ENCODE peak calls at places on chromosome 9, in nine cellular contexts. N is spleen, B is colonic mucosa, T is adrenal gland, M is hepatocyte, V is aorta, A is neural progenitor cell, J is uterus, L is breast epithelium. I is an unnamed sample. For H3K9me3, the result is how much of the 10 kb centered on the place peaks cover.

GRCh38 chr9:129826759-129827158 is 2.8 kb upstream of the TOR1A start:
- DNase-seq in N (no peak), B (no peak), T (no peak), M (no peak), V (no peak), A (no peak), J (no peak), L (no peak), I (no peak)

GRCh38 chr9:76365028-76365427 is 29.2 kb downstream of the RFK start:
- DNase-seq in N (no peak), B (no peak), T (no peak), M (peak), V (no peak), A (peak), J (no peak), L (no peak), I (peak)

GRCh38 chr9:12640021-12640587 is 53.1 kb upstream of the TYRP1 start:
- DNase-seq in N (no peak), B (no peak), T (no peak), M (peak), V (no peak), A (peak), J (no peak), L (no peak), I (no peak)

GRCh38 chr9:80554856-80555255 is 983.1 kb downstream of the TLE4 start:
- DNase-seq in N (no peak), B (no peak), T (no peak), M (no peak), V (no peak), A (peak), J (no peak), L (no peak), I (no peak)

GRCh38 chr9:69466151-69466550 is 141.1 kb downstream of the ENTREP1 start:
- DNase-seq in N (no peak), B (no peak), T (no peak), M (no peak), V (no peak), A (no peak), J (no peak), L (no peak), I (no peak)

GRCh38 chr9:114947058-114947457 is 16.7 kb upstream of the TNFSF8 start:
- DNase-seq in N (no peak), B (no peak), T (no peak), M (no peak), V (no peak), A (no peak), J (no peak), L (no peak), I (no peak)

GRCh38 chr9:96242829-96243228 is 59.1 kb downstream of the HSD17B3 start:
- DNase-seq in N (no peak), B (no peak), T (no peak), M (no peak), V (no peak), A (no peak), J (no peak), L (no peak), I (no peak)

GRCh38 chr9:98783518-98784226 is 12.7 kb downstream of the ANKS6 start:
- DNase-seq in N (no peak), B (peak), T (no peak), M (no peak), V (no peak), A (no peak), J (no peak), L (no peak), I (no peak)

GRCh38 chr9:4689687-4690104 is 10.3 kb downstream of the CDC37L1 start:
- DNase-seq in N (no peak), B (no peak), T (no peak), M (no peak), V (no peak), A (no peak), J (no peak), L (no peak), I (no peak)

GRCh38 chr9:1400983-1401382 is 350.8 kb downstream of the DMRT2 start:
- DNase-seq in N (no peak), B (no peak), T (no peak), M (no peak), V (no peak), A (no peak), J (no peak), L (no peak), I (no peak)

GRCh38 chr9:98989036-98990000 is 45.6 kb downstream of the COL15A1 start:
- DNase-seq in N (no peak), B (no peak), T (peak), M (peak), V (peak), A (peak), J (peak), L (no peak), I (peak)

GRCh38 chr9:12863624-12864023 is 88.8 kb downstream of the LURAP1L start:
- DNase-seq in N (no peak), B (no peak), T (no peak), M (no peak), V (no peak), A (no peak), J (no peak), L (no peak), I (no peak)

GRCh38 chr9:111866976-111867375 is 29.6 kb upstream of the UGCG start:
- DNase-seq in N (no peak), B (no peak), T (no peak), M (no peak), V (no peak), A (no peak), J (no peak), L (no peak), I (no peak)

GRCh38 chr9:19699757-19700156 is 89.1 kb downstream of the SLC24A2 start:
- DNase-seq in N (no peak), B (no peak), T (no peak), M (no peak), V (no peak), A (no peak), J (no peak), L (no peak), I (no peak)

GRCh38 chr9:135456436-135457104 is 23.0 kb upstream of the PPP1R26 start:
- DNase-seq in N (no peak), B (no peak), T (no peak), M (no peak), V (peak), A (no peak), J (no peak), L (no peak), I (no peak)

GRCh38 chr9:130995399-130995941 is 13.5 kb upstream of the LAMC3 start:
- DNase-seq in N (no peak), B (peak), T (no peak), M (peak), V (no peak), A (peak), J (no peak), L (no peak), I (peak)

GRCh38 chr9:131831380-131832165 is 91.7 kb upstream of the RAPGEF1 start:
- DNase-seq in N (no peak), B (no peak), T (no peak), M (no peak), V (no peak), A (no peak), J (no peak), L (no peak), I (no peak)

GRCh38 chr9:124122813-124123462 is 111.4 kb downstream of the LHX2 start:
- DNase-seq in N (no peak), B (no peak), T (no peak), M (no peak), V (no peak), A (no peak), J (no peak), L (no peak), I (peak)

GRCh38 chr9:96553070-96553469 is 66.6 kb downstream of the CDC14B start:
- DNase-seq in N (no peak), B (no peak), T (no peak), M (peak), V (no peak), A (no peak), J (no peak), L (no peak), I (no peak)

GRCh38 chr9:5688109-5688508 is 59.2 kb downstream of the RIC1 start:
- DNase-seq in N (no peak), B (no peak), T (no peak), M (no peak), V (no peak), A (no peak), J (no peak), L (no peak), I (no peak)

GRCh38 chr9:78365979-78366697 is 69.2 kb downstream of the PSAT1 start:
- DNase-seq in N (no peak), B (no peak), T (no peak), M (peak), V (no peak), A (peak), J (no peak), L (no peak), I (no peak)

GRCh38 chr9:106621299-106621920 is 241.6 kb upstream of the ZNF462 start:
- DNase-seq in N (no peak), B (no peak), T (no peak), M (no peak), V (no peak), A (peak), J (no peak), L (no peak), I (no peak)

GRCh38 chr9:93306081-93306480 is 122.1 kb downstream of the WNK2 start:
- DNase-seq in N (peak), B (no peak), T (peak), M (no peak), V (peak), A (no peak), J (no peak), L (peak), I (no peak)

GRCh38 chr9:98429613-98430012 is 174.2 kb upstream of the TBC1D2 start:
- DNase-seq in N (no peak), B (no peak), T (no peak), M (no peak), V (no peak), A (no peak), J (no peak), L (no peak), I (peak)

GRCh38 chr9:106277931-106278330 is 583.6 kb downstream of the TMEM38B start:
- DNase-seq in N (no peak), B (no peak), T (no peak), M (no peak), V (no peak), A (peak), J (no peak), L (no peak), I (no peak)

GRCh38 chr9:134661791-134662142 is 20.2 kb downstream of the COL5A1 start:
- DNase-seq in N (no peak), B (no peak), T (no peak), M (peak), V (peak), A (no peak), J (peak), L (no peak), I (peak)

GRCh38 chr9:122383992-122384461 is 13.2 kb downstream of the PTGS1 start:
- DNase-seq in N (no peak), B (no peak), T (no peak), M (no peak), V (no peak), A (no peak), J (no peak), L (no peak), I (peak)

GRCh38 chr9:71858102-71858798 is 52.7 kb downstream of the ABHD17B start:
- DNase-seq in N (no peak), B (no peak), T (no peak), M (no peak), V (no peak), A (no peak), J (no peak), L (no peak), I (no peak)

GRCh38 chr9:78982849-78983248 is 588.9 kb upstream of the TLE4 start:
- DNase-seq in N (no peak), B (no peak), T (no peak), M (no peak), V (no peak), A (no peak), J (no peak), L (no peak), I (peak)

GRCh38 chr9:127066775-127067111 is 55.7 kb downstream of the ANGPTL2 start:
- DNase-seq in N (no peak), B (no peak), T (no peak), M (peak), V (no peak), A (no peak), J (no peak), L (no peak), I (no peak)

GRCh38 chr9:120892748-120893584 is 16.0 kb upstream of the PHF19 start:
- DNase-seq in N (no peak), B (no peak), T (no peak), M (no peak), V (no peak), A (no peak), J (no peak), L (no peak), I (peak)

GRCh38 chr9:129968690-129969485 is 74.1 kb downstream of the FNBP1 start:
- DNase-seq in N (no peak), B (no peak), T (no peak), M (peak), V (no peak), A (no peak), J (no peak), L (no peak), I (peak)

GRCh38 chr9:109504689-109505088 is 6.6 kb upstream of the PTPN3 start:
- DNase-seq in N (no peak), B (no peak), T (no peak), M (no peak), V (no peak), A (no peak), J (no peak), L (no peak), I (no peak)

GRCh38 chr9:81191222-81191621 is 498.1 kb downstream of the TLE1 start:
- DNase-seq in N (no peak), B (no peak), T (no peak), M (no peak), V (no peak), A (no peak), J (no peak), L (no peak), I (no peak)

GRCh38 chr9:7901676-7902075 is 102.1 kb upstream of the DMAC1 start:
- DNase-seq in N (no peak), B (no peak), T (no peak), M (peak), V (no peak), A (no peak), J (no peak), L (no peak), I (no peak)

GRCh38 chr9:105238302-105238701 is 6.1 kb upstream of the SLC44A1 start:
- DNase-seq in N (no peak), B (no peak), T (no peak), M (peak), V (no peak), A (no peak), J (no peak), L (no peak), I (no peak)

DNA sequence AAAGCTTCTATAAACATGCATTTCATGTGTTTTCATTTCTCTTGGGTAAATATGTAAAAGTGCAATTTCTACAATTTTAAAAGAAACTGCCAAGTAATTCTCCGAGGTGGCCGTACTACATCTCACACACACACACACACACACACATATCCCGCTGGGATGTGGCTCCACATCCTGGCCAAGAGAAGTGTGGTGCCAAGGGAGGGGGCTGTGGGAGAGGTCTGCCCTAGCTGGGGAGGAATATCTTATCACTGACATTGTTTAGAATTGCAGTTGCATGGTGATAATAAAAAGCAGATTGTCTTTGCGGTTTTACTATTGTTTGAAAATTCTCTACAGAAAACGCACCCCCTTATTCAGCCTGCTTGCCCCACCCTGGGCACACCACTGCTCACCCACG is 558.4 kb downstream of the BNC2 start:
- DNase-seq in N (no peak), B (no peak), T (no peak), M (no peak), V (no peak), A (no peak), J (no peak), L (no peak), I (no peak)
- H3K4me3 ChIP-seq in N (no peak), B (no peak), T (no peak), M (no peak), V (no peak), A (no peak), J (no peak), L (no peak), I (no peak)

GRCh38 chr9:40927851-40928802 is 200.4 kb downstream of the FOXD4L6 start:
- DNase-seq in N (no peak), B (no peak), T (no peak), M (no peak), V (no peak), A (no peak), J (no peak), L (no peak), I (no peak)
- H3K9me3 ChIP-seq in N (half or more), B (under half), T (under half), M (half or more), V (under half), A (under half), J (under half), L (half or more), I (under half)

GRCh38 chr9:136656339-136656738 is 6.4 kb upstream of the EGFL7 start:
- DNase-seq in N (no peak), B (no peak), T (no peak), M (no peak), V (no peak), A (no peak), J (peak), L (no peak), I (no peak)

GRCh38 chr9:136658849-136659535 is 3.7 kb upstream of the EGFL7 start:
- DNase-seq in N (peak), B (no peak), T (no peak), M (no peak), V (no peak), A (no peak), J (no peak), L (no peak), I (no peak)

GRCh38 chr9:136659861-136660784 is 2.6 kb upstream of the EGFL7 start:
- DNase-seq in N (peak), B (no peak), T (no peak), M (no peak), V (no peak), A (no peak), J (no peak), L (no peak), I (no peak)

GRCh38 chr9:136656795-136657611 is 5.7 kb upstream of the EGFL7 start:
- DNase-seq in N (peak), B (no peak), T (no peak), M (no peak), V (no peak), A (no peak), J (no peak), L (no peak), I (no peak)

GRCh38 chr9:136657975-136658848 is 4.5 kb upstream of the EGFL7 start:
- DNase-seq in N (peak), B (no peak), T (no peak), M (no peak), V (no peak), A (no peak), J (no peak), L (no peak), I (no peak)
- H3K4me3 ChIP-seq in N (peak), B (no peak), T (no peak), M (no peak), V (no peak), A (no peak), J (peak), L (peak), I (no peak)

GRCh38 chr9:136915632-136916329 is 28.8 kb downstream of the FBXW5 start:
- DNase-seq in N (no peak), B (no peak), T (no peak), M (no peak), V (no peak), A (no peak), J (no peak), L (no peak), I (no peak)
- H3K9me3 ChIP-seq in N (under half), B (under half), T (under half), M (under half), V (under half), A (under half), J (under half), L (under half), I (under half)

I was measured in MG63.